ENCODE peak calls at places on chromosomes 13 and 19, in six cellular contexts. F, E, N, M, A and U are unnamed samples.

GRCh38 chr13:23898101-23898500 is 799 bp upstream of the C1QTNF9B start:
- DNase-seq in F (no peak), A (no peak), M (no peak), E (no peak), N (no peak), U (no peak)

GRCh38 chr13:107185889-107186288 is 618.0 kb upstream of the ARGLU1 start:
- DNase-seq in N (no peak), A (no peak), F (no peak), M (no peak), E (no peak), U (no peak)

GRCh38 chr13:113622791-113623490 is 35.1 kb downstream of the ATP4B start:
- DNase-seq in M (no peak), F (peak), E (no peak), N (no peak), A (no peak), U (no peak)

GRCh38 chr19:35784401-35785086 is 9.2 kb downstream of the ARHGAP33 start:
- DNase-seq in N (no peak), E (no peak), A (no peak), M (no peak), F (peak), U (no peak)

GRCh38 chr13:36475468-36475867 is 43.2 kb downstream of the CCNA1 start:
- DNase-seq in E (no peak), M (peak), A (no peak), F (no peak), N (no peak), U (no peak)

GRCh38 chr19:17052439-17052838 is 22.8 kb downstream of the HAUS8 start:
- DNase-seq in M (peak), N (peak), F (peak), E (no peak), A (peak), U (peak)

GRCh38 chr13:23516706-23517105 is 53.5 kb upstream of the TNFRSF19 start:
- DNase-seq in F (no peak), A (no peak), N (no peak), E (no peak), M (no peak), U (no peak)

GRCh38 chr13:101157261-101157660 is 259.0 kb downstream of the NALCN start:
- DNase-seq in N (no peak), F (no peak), M (no peak), E (no peak), A (no peak), U (no peak)

GRCh38 chr13:44050450-44051063 is 170.9 kb downstream of the LACC1 start:
- DNase-seq in F (no peak), E (no peak), M (peak), A (no peak), N (no peak), U (no peak)

GRCh38 chr13:44049546-44049945 is 169.8 kb downstream of the LACC1 start:
- DNase-seq in A (no peak), N (no peak), M (no peak), E (no peak), F (no peak), U (no peak)

GRCh38 chr13:44051405-44051804 is 171.7 kb downstream of the LACC1 start:
- DNase-seq in E (no peak), M (no peak), F (no peak), N (no peak), A (no peak), U (no peak)

GRCh38 chr13:44046428-44046827 is 166.7 kb downstream of the LACC1 start:
- DNase-seq in F (no peak), E (no peak), M (no peak), N (no peak), A (no peak), U (no peak)

GRCh38 chr13:44048326-44048725 is 168.6 kb downstream of the LACC1 start:
- DNase-seq in F (no peak), E (no peak), M (peak), A (no peak), N (no peak), U (no peak)
- TF ChIP-seq CTCF in F (peak), E (no peak), M (no peak), A (peak), N (no peak), U (no peak)

DNA sequence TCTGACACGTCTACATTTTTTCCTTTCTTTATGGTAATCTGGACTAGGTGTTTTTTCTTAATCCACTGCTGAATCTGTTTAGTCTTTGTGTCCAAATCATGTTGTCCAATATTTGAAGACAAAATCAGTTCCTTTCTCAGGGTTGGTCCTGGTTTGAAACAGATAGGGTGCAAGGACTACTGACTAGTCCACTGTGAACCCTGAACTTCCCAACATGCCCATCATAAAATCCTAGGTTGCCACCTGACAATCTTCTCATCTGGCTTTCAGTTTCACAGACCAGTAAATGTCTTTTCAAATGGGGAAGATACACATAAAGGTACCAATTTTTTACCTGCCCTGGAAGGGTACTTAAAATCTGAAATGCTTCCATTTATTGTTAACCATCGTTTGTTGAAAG is 12.7 kb downstream of the GTF3A start:
- DNase-seq in M (no peak), N (no peak), A (no peak), F (peak), E (no peak), U (no peak)
- TF ChIP-seq CTCF in M (no peak), N (no peak), A (no peak), F (no peak), E (no peak), U (no peak)

GRCh38 chr13:52169839-52170238 is 10.4 kb upstream of the NEK3 start:
- DNase-seq in N (no peak), M (no peak), F (no peak), E (no peak), A (no peak), U (no peak)
- TF ChIP-seq CTCF in N (no peak), M (no peak), F (no peak), E (no peak), A (no peak), U (no peak)

GRCh38 chr19:10820173-10820572 is 15.8 kb downstream of the TMED1 start:
- DNase-seq in E (no peak), F (no peak), A (no peak), M (no peak), N (no peak), U (no peak)
- TF ChIP-seq CTCF in E (no peak), F (peak), A (peak), M (peak), N (no peak), U (peak)

GRCh38 chr13:25729201-25729600 is 322.6 kb downstream of the SHISA2 start:
- DNase-seq in N (no peak), F (no peak), E (no peak), M (no peak), A (no peak), U (no peak)

GRCh38 chr13:25727776-25728175 is 324.0 kb downstream of the SHISA2 start:
- DNase-seq in E (no peak), N (no peak), F (no peak), M (no peak), A (no peak), U (no peak)

GRCh38 chr13:25722893-25723292 is 328.9 kb downstream of the SHISA2 start:
- DNase-seq in F (no peak), A (no peak), N (no peak), M (no peak), E (no peak), U (no peak)

GRCh38 chr13:25727250-25727649 is 324.6 kb downstream of the SHISA2 start:
- DNase-seq in A (no peak), N (no peak), E (no peak), F (no peak), M (no peak), U (no peak)

DNA sequence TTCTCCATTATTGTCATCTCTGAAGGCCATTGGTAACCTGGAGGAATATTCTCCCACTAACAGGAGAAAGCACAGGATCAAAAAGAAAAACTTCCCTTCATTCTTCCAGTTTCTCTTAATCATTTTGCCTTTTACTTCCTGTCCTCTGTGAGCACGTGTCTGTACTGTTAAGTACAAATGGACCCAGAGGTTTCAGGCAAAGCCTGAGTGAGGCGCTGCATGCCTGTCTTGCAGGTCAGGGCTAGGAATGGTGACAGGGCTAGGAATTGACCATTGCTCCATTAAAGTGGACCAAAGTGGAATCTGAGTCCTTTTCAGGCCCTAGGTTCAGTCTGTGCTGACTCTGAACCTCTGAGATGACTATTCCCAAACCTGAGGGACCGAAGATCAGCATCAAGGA is 326.7 kb downstream of the SHISA2 start:
- DNase-seq in E (no peak), A (no peak), F (no peak), N (no peak), M (peak), U (no peak)
- TF ChIP-seq CTCF in E (no peak), A (no peak), F (no peak), N (no peak), M (no peak), U (no peak)